ENCODE peak calls at places on chromosome 7, in nine cellular contexts. F is stomach; R is sigmoid colon; Y is naive thymus-derived CD4-positive, alpha-beta T cell; A is hepatocyte; D is cardiac muscle cell; W is A549; K is MM.1S; V is AG04450. Q is an unnamed sample.
A peak's percentile ranks its signal among the peaks of the same experiment; 100 is the strongest.

GRCh38 chr7:25716421-25716820 is 435.6 kb upstream of the NFE2L3 start:
- DNase-seq in Y (no peak), A (no peak), W (no peak), D (peak; percentile 18), F (no peak), V (no peak), K (no peak), R (no peak), Q (no peak)

GRCh38 chr7:149334930-149335329 is 72.9 kb downstream of the ZNF783 start:
- DNase-seq in W (no peak), F (no peak), Y (no peak), K (no peak), V (no peak), D (peak; percentile 49), A (no peak), R (no peak), Q (no peak)

GRCh38 chr7:115007751-115008150 is 85.9 kb downstream of the MDFIC start:
- DNase-seq in V (no peak), W (no peak), F (no peak), A (no peak), K (no peak), Y (no peak), R (no peak), D (no peak), Q (no peak)

GRCh38 chr7:13047061-13047460 is 359.6 kb downstream of the ARL4A start:
- DNase-seq in A (no peak), W (no peak), D (no peak), V (no peak), Y (no peak), K (no peak), R (no peak), F (no peak), Q (no peak)

GRCh38 chr7:121334875-121335648 is 6.3 kb downstream of the WNT16 start:
- DNase-seq in F (no peak), V (peak; percentile 10), W (no peak), A (no peak), K (no peak), D (no peak), R (no peak), Y (no peak), Q (no peak)

GRCh38 chr7:107355616-107356015 is 114.2 kb upstream of the GPR22 start:
- DNase-seq in Y (no peak), K (no peak), A (no peak), V (no peak), R (no peak), W (no peak), F (no peak), D (no peak), Q (no peak)

GRCh38 chr7:93279541-93279940 is 47.4 kb downstream of the VPS50 start:
- DNase-seq in V (no peak), R (no peak), A (no peak), D (peak; percentile 1), W (no peak), K (no peak), F (no peak), Y (no peak), Q (no peak)

GRCh38 chr7:100567751-100568175 is 5.9 kb downstream of the SAP25 start:
- DNase-seq in A (no peak), F (no peak), Y (no peak), D (no peak), K (no peak), V (no peak), W (no peak), R (no peak), Q (no peak)

GRCh38 chr7:135801045-135801693 is 52.6 kb upstream of the FAM180A start:
- DNase-seq in D (peak; percentile 82), R (no peak), W (peak; percentile 71), K (peak; percentile 75), A (peak; percentile 83), Y (peak; percentile 50), V (peak; percentile 34), F (no peak), Q (no peak)

GRCh38 chr7:115208710-115209540 is 287.0 kb downstream of the MDFIC start:
- DNase-seq in R (no peak), A (no peak), K (no peak), W (no peak), D (no peak), V (no peak), Y (no peak), F (no peak), Q (no peak)

GRCh38 chr7:80218723-80219122 is 84.1 kb downstream of the GNAI1 start:
- DNase-seq in D (peak; percentile 37), W (peak; percentile 40), K (no peak), A (peak; percentile 23), V (peak; percentile 45), R (no peak), Y (no peak), F (no peak), Q (no peak)

DNA sequence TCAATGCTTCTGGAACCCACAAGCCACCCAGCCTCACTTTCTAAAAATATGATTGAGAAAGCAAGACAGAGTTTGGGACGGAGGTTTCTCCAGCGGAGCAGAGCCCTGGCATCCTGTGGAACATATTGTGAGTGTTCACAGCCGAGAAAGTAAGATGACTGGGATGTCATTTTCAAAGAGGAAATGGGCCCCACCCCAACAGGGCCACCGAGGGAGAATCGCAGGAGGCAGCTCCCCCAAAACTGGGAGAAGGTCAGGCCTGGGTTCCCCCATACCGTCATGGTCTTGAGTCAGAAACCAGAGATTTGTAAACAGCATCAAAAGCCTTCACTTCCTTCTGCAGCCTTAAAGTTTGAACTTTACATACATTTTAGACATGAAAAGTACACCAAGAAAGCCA is 560.0 kb downstream of the PTPRN2 start:
- DNase-seq in V (no peak), R (peak; percentile 19), D (no peak), A (no peak), F (peak; percentile 11), Y (no peak), K (no peak), W (no peak), Q (no peak)
- H3K9me3 ChIP-seq in V (peaks cover 91% of the 10 kb centered on the region), R (no peaks in the 10 kb centered on the region), D (no peaks in the 10 kb centered on the region), A (no peaks in the 10 kb centered on the region), F (no peaks in the 10 kb centered on the region), Y (no peaks in the 10 kb centered on the region), K (no peaks in the 10 kb centered on the region), W (no peaks in the 10 kb centered on the region), Q (no peaks in the 10 kb centered on the region)

DNA sequence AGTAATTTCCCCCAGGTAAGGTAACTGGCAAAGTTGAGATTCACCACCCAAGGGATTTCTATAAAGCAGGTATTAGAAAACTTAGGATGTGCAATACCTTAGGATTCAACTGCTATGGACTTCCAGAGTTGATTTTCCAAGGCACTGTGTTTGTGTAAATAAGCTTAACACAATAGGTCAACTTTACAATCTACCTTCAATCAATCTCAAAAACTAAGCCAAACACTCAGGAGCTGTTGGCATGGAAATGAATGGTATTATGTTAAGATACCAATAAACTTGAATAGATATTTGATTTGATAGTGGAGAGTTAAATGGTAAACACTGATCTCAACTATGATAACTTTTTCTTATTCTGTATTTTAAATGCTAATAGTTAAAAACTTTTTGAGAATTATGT is 762 bp upstream of the SEMA3E start:
- DNase-seq in K (no peak), V (no peak), R (no peak), Y (no peak), A (no peak), W (no peak), F (no peak), D (no peak), Q (no peak)
- H3K9me3 ChIP-seq in K (no peaks in the 10 kb centered on the region), V (no peaks in the 10 kb centered on the region), R (no peaks in the 10 kb centered on the region), Y (no peaks in the 10 kb centered on the region), A (no peaks in the 10 kb centered on the region), W (no peaks in the 10 kb centered on the region), F (no peaks in the 10 kb centered on the region), D (no peaks in the 10 kb centered on the region), Q (no peaks in the 10 kb centered on the region)

GRCh38 chr7:40811666-40812065 is 676.9 kb downstream of the SUGCT start:
- DNase-seq in A (no peak), K (no peak), W (no peak), D (no peak), V (no peak), R (no peak), F (no peak), Y (no peak), Q (no peak)

GRCh38 chr7:40810274-40810673 is 675.5 kb downstream of the SUGCT start:
- DNase-seq in D (no peak), V (no peak), W (no peak), A (no peak), F (no peak), K (no peak), Y (no peak), R (no peak), Q (no peak)

GRCh38 chr7:40815512-40815911 is 680.7 kb downstream of the SUGCT start:
- DNase-seq in R (no peak), W (no peak), Y (no peak), D (no peak), F (no peak), A (no peak), K (no peak), V (peak; percentile 30), Q (no peak)

DNA sequence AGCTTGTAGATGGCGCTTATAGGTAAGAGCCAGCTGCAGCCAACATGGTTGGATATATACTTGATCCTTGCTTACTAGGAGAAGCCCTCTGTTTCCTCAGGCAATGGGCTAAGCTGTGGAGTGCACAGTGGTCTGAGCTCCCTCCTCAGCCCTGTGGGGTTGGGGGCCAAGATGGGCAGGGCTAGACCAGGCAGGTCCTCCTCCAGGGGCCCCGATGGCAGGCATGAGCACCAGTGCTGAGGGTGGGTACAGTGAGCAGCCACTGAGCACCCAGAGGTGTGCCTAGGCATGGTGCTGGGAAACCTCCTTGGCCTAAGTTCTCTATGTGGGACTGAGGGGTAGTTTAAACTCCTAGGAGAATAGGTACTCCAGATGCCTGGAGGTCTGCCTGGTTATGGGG is 680.2 kb downstream of the SUGCT start:
- DNase-seq in A (no peak), D (no peak), Y (no peak), F (no peak), K (no peak), V (no peak), W (no peak), R (no peak), Q (no peak)
- H3K9me3 ChIP-seq in A (peaks cover 4% of the 10 kb centered on the region), D (no peaks in the 10 kb centered on the region), Y (peaks cover 4% of the 10 kb centered on the region), F (peaks cover 4% of the 10 kb centered on the region), K (no peaks in the 10 kb centered on the region), V (peaks cover 14% of the 10 kb centered on the region), W (no peaks in the 10 kb centered on the region), R (peaks cover 5% of the 10 kb centered on the region), Q (no peaks in the 10 kb centered on the region)

DNA sequence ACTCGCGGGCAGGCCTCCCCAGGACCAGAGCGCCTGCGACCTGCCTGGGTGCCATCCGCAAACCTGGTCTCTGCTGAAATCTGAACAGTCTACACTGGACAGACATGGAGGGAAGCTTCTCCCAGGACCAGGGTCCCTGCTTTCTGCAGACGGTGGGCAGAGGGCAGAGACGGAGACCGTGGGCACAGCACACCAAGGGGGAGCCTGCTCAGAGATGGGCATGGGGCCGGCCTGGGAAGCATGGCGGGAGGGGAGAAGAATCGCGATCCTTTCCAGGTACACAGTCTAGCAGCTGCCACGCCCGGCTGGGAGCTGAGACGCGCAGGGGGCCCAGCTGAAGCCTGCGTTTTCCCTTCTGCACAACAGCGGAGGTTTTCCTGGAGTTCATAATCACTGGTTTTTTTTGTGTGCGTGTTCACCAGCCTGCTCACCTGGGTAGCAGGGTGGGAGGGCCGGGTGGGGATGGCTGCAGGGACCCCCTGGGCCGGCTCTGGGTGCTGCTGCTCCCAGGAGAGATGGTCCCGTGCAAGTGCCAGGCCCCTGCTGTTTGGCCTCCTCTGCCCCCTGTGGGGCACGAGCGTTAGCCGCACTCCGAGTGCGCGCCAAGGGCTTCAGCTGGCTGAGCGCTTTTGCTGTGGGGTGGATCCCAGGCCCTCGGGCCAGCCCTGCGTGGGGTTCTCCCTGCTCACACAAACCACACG is 448.8 kb downstream of the DNAJB6 start:
- DNase-seq in Y (no peak), V (no peak), A (no peak), D (no peak), R (no peak), F (no peak), K (no peak), W (no peak), Q (no peak)
- H3K9me3 ChIP-seq in Y (no peaks in the 10 kb centered on the region), V (peaks cover 93% of the 10 kb centered on the region), A (no peaks in the 10 kb centered on the region), D (no peaks in the 10 kb centered on the region), R (no peaks in the 10 kb centered on the region), F (no peaks in the 10 kb centered on the region), K (no peaks in the 10 kb centered on the region), W (no peaks in the 10 kb centered on the region), Q (no peaks in the 10 kb centered on the region)

GRCh38 chr7:159263430-159263829 is 118.8 kb upstream of the VIPR2 start:
- DNase-seq in R (no peak), D (no peak), F (no peak), W (no peak), K (no peak), A (no peak), V (no peak), Y (no peak), Q (no peak)
- H3K9me3 ChIP-seq in R (peaks cover 7% of the 10 kb centered on the region), D (no peaks in the 10 kb centered on the region), F (peaks cover 4% of the 10 kb centered on the region), W (peaks cover 10% of the 10 kb centered on the region), K (no peaks in the 10 kb centered on the region), A (no peaks in the 10 kb centered on the region), V (peaks cover 3% of the 10 kb centered on the region), Y (no peaks in the 10 kb centered on the region), Q (no peaks in the 10 kb centered on the region)